ENCODE peak calls at places on chromosomes 3 and 15, in five cellular contexts. S is B cell, N is T-cell, H is RWPE1, L is choroid plexus epithelial cell. C is an unnamed sample.

GRCh38 chr3:150451329-150452084 is 43.4 kb downstream of the TSC22D2 start:
- DNase-seq in N (no peak), L (no peak), S (no peak), H (no peak), C (peak)

GRCh38 chr15:99404454-99404853 is 153.2 kb downstream of the LRRC28 start:
- DNase-seq in L (no peak), N (no peak), H (no peak), S (no peak), C (no peak)

GRCh38 chr3:127456471-127457093 is 134.0 kb downstream of the TPRA1 start:
- DNase-seq in L (peak), H (peak), S (no peak), N (no peak), C (peak)

GRCh38 chr3:108037770-108038169 is 53.1 kb downstream of the CD47 start:
- DNase-seq in S (no peak), L (no peak), H (no peak), N (no peak), C (no peak)

GRCh38 chr3:152267831-152268500 is 763 bp upstream of the MBNL1 start:
- DNase-seq in S (no peak), L (peak), H (no peak), N (no peak), C (no peak)

GRCh38 chr15:37585966-37586656 is 348.3 kb upstream of the TMCO5A start:
- DNase-seq in N (no peak), L (peak), S (no peak), H (no peak), C (peak)

GRCh38 chr3:11626084-11626463 is 17.6 kb downstream of the VGLL4 start:
- DNase-seq in H (no peak), L (no peak), N (no peak), S (no peak), C (no peak)

GRCh38 chr15:82045179-82045891 is 483 bp downstream of the MEX3B start:
- DNase-seq in N (no peak), H (peak), L (peak), S (peak), C (peak)

GRCh38 chr15:69664572-69665326 is 212.1 kb downstream of the RPLP1 start:
- DNase-seq in L (no peak), N (no peak), S (no peak), H (no peak), C (no peak)

C was measured in astrocyte.